ENCODE peak calls at places on chromosomes 7 and 10, in eight cellular contexts. X is stimulated activated naive CD4-positive, alpha-beta T cell; T is fibroblast of pulmonary artery; U is activated B cell treated with CpG ODN at 0.5 μM for 24 hours; H is ovary; K is ureter; M is SK-MEL-5; V is GM23338. A is an unnamed sample.

GRCh38 chr7:45001138-45001694 is 1.2 kb downstream of the CCM2 start:
- DNase-seq in X (peak), T (no peak), U (peak), H (no peak), K (no peak), M (no peak), V (peak), A (no peak)

GRCh38 chr7:74087791-74088453 is 4.3 kb downstream of the LIMK1 start:
- DNase-seq in X (no peak), T (no peak), U (no peak), H (no peak), K (no peak), M (no peak), V (no peak), A (no peak)

GRCh38 chr10:339038-339391 is 203.8 kb downstream of the ZMYND11 start:
- DNase-seq in X (no peak), T (no peak), U (no peak), H (no peak), K (no peak), M (no peak), V (no peak), A (no peak)

GRCh38 chr7:118080947-118081346 is 103.0 kb upstream of the LSM8 start:
- DNase-seq in X (no peak), T (peak), U (peak), H (no peak), K (no peak), M (peak), V (peak), A (no peak)

GRCh38 chr10:18618995-18619394 is 32.4 kb downstream of the NSUN6 start:
- DNase-seq in X (no peak), T (no peak), U (no peak), H (no peak), K (no peak), M (no peak), V (no peak), A (peak)

GRCh38 chr7:2923291-2923781 is 79.2 kb upstream of the GNA12 start:
- DNase-seq in X (no peak), T (no peak), U (no peak), H (no peak), K (no peak), M (no peak), V (no peak), A (no peak)

GRCh38 chr7:50333266-50333665 is 28.8 kb downstream of the IKZF1 start:
- DNase-seq in X (peak), T (no peak), U (no peak), H (no peak), K (no peak), M (no peak), V (peak), A (no peak)

GRCh38 chr7:12386237-12386839 is 17.3 kb downstream of the VWDE start:
- DNase-seq in X (no peak), T (no peak), U (no peak), H (no peak), K (no peak), M (no peak), V (no peak), A (no peak)

GRCh38 chr7:118185163-118185860 is 1.3 kb downstream of the LSM8 start:
- DNase-seq in X (no peak), T (peak), U (no peak), H (no peak), K (no peak), M (peak), V (no peak), A (no peak)

GRCh38 chr10:79379512-79380124 is 32.3 kb downstream of the PPIF start:
- DNase-seq in X (no peak), T (no peak), U (no peak), H (peak), K (peak), M (no peak), V (no peak), A (peak)

GRCh38 chr10:26090762-26091161 is 125.8 kb upstream of the GAD2 start:
- DNase-seq in X (no peak), T (no peak), U (no peak), H (no peak), K (no peak), M (no peak), V (peak), A (no peak)

GRCh38 chr10:46548781-46549090 is 7.7 kb downstream of the GPRIN2 start:
- DNase-seq in X (no peak), T (no peak), U (no peak), H (peak), K (no peak), M (no peak), V (no peak), A (no peak)

GRCh38 chr10:33665512-33665911 is 331.0 kb upstream of the NRP1 start:
- DNase-seq in X (no peak), T (peak), U (no peak), H (no peak), K (no peak), M (no peak), V (no peak), A (no peak)

GRCh38 chr10:78295242-78295641 is 261.6 kb downstream of the RPS24 start:
- DNase-seq in X (no peak), T (no peak), U (no peak), H (no peak), K (no peak), M (no peak), V (no peak), A (no peak)

GRCh38 chr10:30858499-30858898 is 173.2 kb downstream of the ZNF438 start:
- DNase-seq in X (no peak), T (peak), U (no peak), H (no peak), K (no peak), M (no peak), V (no peak), A (no peak)

GRCh38 chr7:152760384-152761115 is 998 bp downstream of the ACTR3B start:
- DNase-seq in X (no peak), T (no peak), U (no peak), H (no peak), K (no peak), M (no peak), V (peak), A (no peak)

GRCh38 chr10:60910543-60910942 is 33.4 kb downstream of the RHOBTB1 start:
- DNase-seq in X (no peak), T (peak), U (no peak), H (peak), K (no peak), M (no peak), V (no peak), A (no peak)

GRCh38 chr10:44922826-44923545 is 11.8 kb downstream of the TMEM72 start:
- DNase-seq in X (no peak), T (no peak), U (no peak), H (no peak), K (peak), M (no peak), V (no peak), A (no peak)

GRCh38 chr7:24870766-24871165 is 109.2 kb downstream of the OSBPL3 start:
- DNase-seq in X (no peak), T (no peak), U (no peak), H (no peak), K (no peak), M (no peak), V (no peak), A (no peak)

GRCh38 chr10:44993922-44994751 is 6.6 kb upstream of the ZNF22 start:
- DNase-seq in X (no peak), T (peak), U (no peak), H (no peak), K (no peak), M (peak), V (no peak), A (no peak)

GRCh38 chr7:114663502-114663901 is 248.9 kb downstream of the FOXP2 start:
- DNase-seq in X (no peak), T (peak), U (no peak), H (no peak), K (no peak), M (peak), V (peak), A (no peak)

GRCh38 chr7:102912742-102913141 is at the start of gene LRRC17:
- DNase-seq in X (no peak), T (peak), U (no peak), H (peak), K (no peak), M (no peak), V (peak), A (no peak)

GRCh38 chr10:121823993-121824463 is 103.8 kb downstream of the ATE1 start:
- DNase-seq in X (no peak), T (peak), U (no peak), H (no peak), K (no peak), M (peak), V (peak), A (no peak)

GRCh38 chr7:83355143-83355542 is 192.5 kb upstream of the PCLO start:
- DNase-seq in X (no peak), T (no peak), U (no peak), H (no peak), K (no peak), M (no peak), V (no peak), A (no peak)

GRCh38 chr7:46210467-46210866 is 289.4 kb upstream of the IGFBP3 start:
- DNase-seq in X (no peak), T (peak), U (no peak), H (no peak), K (no peak), M (no peak), V (no peak), A (no peak)

GRCh38 chr10:122142652-122143237 is 128.4 kb upstream of the BTBD16 start:
- DNase-seq in X (peak), T (no peak), U (peak), H (no peak), K (no peak), M (peak), V (peak), A (peak)

GRCh38 chr10:119650692-119651513 is at the start of gene BAG3:
- DNase-seq in X (peak), T (peak), U (peak), H (peak), K (peak), M (peak), V (peak), A (peak)

GRCh38 chr7:32803742-32804141 is 87.8 kb downstream of the KBTBD2 start:
- DNase-seq in X (no peak), T (no peak), U (no peak), H (no peak), K (no peak), M (no peak), V (no peak), A (no peak)

GRCh38 chr7:117484988-117485655 is 5.3 kb downstream of the CFTR start:
- DNase-seq in X (no peak), T (no peak), U (no peak), H (no peak), K (no peak), M (no peak), V (peak), A (no peak)

GRCh38 chr10:103609231-103610082 is 116.0 kb downstream of the NEURL1 start:
- DNase-seq in X (no peak), T (no peak), U (no peak), H (no peak), K (no peak), M (no peak), V (no peak), A (no peak)

GRCh38 chr7:122844191-122844988 is 41.9 kb downstream of the CADPS2 start:
- DNase-seq in X (no peak), T (no peak), U (no peak), H (no peak), K (no peak), M (no peak), V (no peak), A (no peak)

A was measured in upper lobe of left lung.